ENCODE peak calls at places on chromosomes 16 and 17, in seven cellular contexts. X is GM20000; K is fibroblast of villous mesenchyme; V is IMR-90; B is stimulated activated CD8-positive, alpha-beta memory T cell treated with anti-CD3 and anti-CD28 coated beads, Interleukin-7, amount 100 ng/mL, for 1 hour; D is stimulated activated CD4-positive, alpha-beta T cell treated with anti-CD3 and anti-CD28 coated beads, Interleukin-15, amount 100 ng/mL, for 24 hours; R is body of pancreas. G is an unnamed sample.

GRCh38 chr17:17732892-17733670 is 51.8 kb downstream of the RAI1 start:
- DNase-seq in R (no peak), V (peak), D (no peak), B (no peak), K (no peak), X (no peak), G (peak)

GRCh38 chr17:64203630-64204029 is 59.4 kb downstream of the TEX2 start:
- DNase-seq in V (no peak), X (no peak), R (no peak), D (no peak), B (no peak), K (no peak), G (no peak)

GRCh38 chr16:28317040-28317880 is 24.9 kb downstream of the SBK1 start:
- DNase-seq in R (peak), X (peak), D (peak), B (peak), K (peak), V (peak), G (peak)

GRCh38 chr17:64131606-64132270 is 1.8 kb upstream of the ERN1 start:
- DNase-seq in R (no peak), X (peak), V (no peak), K (no peak), D (no peak), B (no peak), G (no peak)

GRCh38 chr17:34822007-34822737 is 139.1 kb downstream of the CCT6B start:
- DNase-seq in B (no peak), R (no peak), V (no peak), X (no peak), K (no peak), D (no peak), G (no peak)

GRCh38 chr17:36089888-36090836 is at the start of gene CCL3:
- DNase-seq in R (no peak), B (no peak), V (no peak), D (peak), K (no peak), X (peak), G (no peak)

GRCh38 chr17:16304832-16305231 is 48.4 kb downstream of the CENPV start:
- DNase-seq in X (no peak), V (peak), R (no peak), D (no peak), B (no peak), K (peak), G (peak)

GRCh38 chr16:66510711-66511614 is 39.0 kb downstream of the TK2 start:
- DNase-seq in R (peak), X (no peak), K (no peak), B (no peak), V (no peak), D (no peak), G (no peak)

GRCh38 chr16:67283039-67283825 is 3.9 kb downstream of the PLEKHG4 start:
- DNase-seq in K (peak), R (no peak), V (peak), B (no peak), D (no peak), X (no peak), G (peak)

GRCh38 chr16:47461598-47462266 is 601 bp downstream of the PHKB start:
- DNase-seq in B (no peak), X (peak), V (peak), R (peak), K (peak), D (peak), G (peak)

GRCh38 chr16:87949071-87949744 is 2.0 kb upstream of the BANP start:
- DNase-seq in R (no peak), X (no peak), K (no peak), D (no peak), B (no peak), V (no peak), G (no peak)

GRCh38 chr16:66945939-66946338 is 10.6 kb downstream of the CES2 start:
- DNase-seq in V (no peak), B (no peak), X (no peak), R (no peak), K (no peak), D (no peak), G (no peak)